ENCODE peak calls at places on chromosomes 5 and 9, in four cellular contexts. C is CD8-positive, alpha-beta T cell; K is WERI-Rb-1; W is tibial nerve. V is an unnamed sample.

GRCh38 chr9:36134761-36135505 is 1.6 kb upstream of the GLIPR2 start:
- DNase-seq in C (no peak), K (no peak), W (no peak), V (no peak)

GRCh38 chr9:91783411-91783810 is 166.6 kb downstream of the ROR2 start:
- DNase-seq in C (no peak), K (no peak), W (no peak), V (no peak)

GRCh38 chr9:75889577-75889976 is 896 bp upstream of the PCSK5 start:
- DNase-seq in C (peak), K (peak), W (no peak), V (peak)

GRCh38 chr5:10595678-10596309 is 31.9 kb downstream of the ANKRD33B start:
- DNase-seq in C (no peak), K (no peak), W (peak), V (peak)

GRCh38 chr5:19733612-19734495 is 254.1 kb downstream of the CDH18 start:
- DNase-seq in C (no peak), K (no peak), W (no peak), V (no peak)

GRCh38 chr5:146588331-146588730 is 72.3 kb upstream of the GPR151 start:
- DNase-seq in C (no peak), K (no peak), W (no peak), V (no peak)

GRCh38 chr9:2267171-2267740 is 252.1 kb downstream of the SMARCA2 start:
- DNase-seq in C (no peak), K (no peak), W (no peak), V (no peak)

GRCh38 chr9:2253814-2254550 is 238.8 kb downstream of the SMARCA2 start:
- DNase-seq in C (no peak), K (no peak), W (no peak), V (no peak)

GRCh38 chr5:134590992-134591659 is 41.5 kb downstream of the SAR1B start:
- DNase-seq in C (no peak), K (peak), W (no peak), V (no peak)

GRCh38 chr5:143209881-143210395 is 193.5 kb downstream of the NR3C1 start:
- DNase-seq in C (no peak), K (no peak), W (no peak), V (no peak)

GRCh38 chr5:61332891-61333350 is 863 bp downstream of the ZSWIM6 start:
- DNase-seq in C (peak), K (peak), W (no peak), V (peak)

GRCh38 chr9:91795500-91796241 is 154.4 kb downstream of the ROR2 start:
- DNase-seq in C (no peak), K (no peak), W (no peak), V (peak)

GRCh38 chr5:68433921-68434879 is 218.6 kb downstream of the PIK3R1 start:
- DNase-seq in C (peak), K (no peak), W (peak), V (peak)
- H3K4me3 ChIP-seq in C (peak), K (no peak), W (no peak), V (peak)

GRCh38 chr5:119286516-119287488 is 69.0 kb upstream of the TNFAIP8 start:
- DNase-seq in C (no peak), K (no peak), W (no peak), V (no peak)

GRCh38 chr5:119288364-119289047 is 67.3 kb upstream of the TNFAIP8 start:
- DNase-seq in C (no peak), K (no peak), W (no peak), V (no peak)

GRCh38 chr5:119285070-119285916 is 70.5 kb upstream of the TNFAIP8 start:
- DNase-seq in C (no peak), K (no peak), W (no peak), V (no peak)

GRCh38 chr5:119289413-119289812 is 66.4 kb upstream of the TNFAIP8 start:
- DNase-seq in C (no peak), K (peak), W (no peak), V (no peak)

DNA sequence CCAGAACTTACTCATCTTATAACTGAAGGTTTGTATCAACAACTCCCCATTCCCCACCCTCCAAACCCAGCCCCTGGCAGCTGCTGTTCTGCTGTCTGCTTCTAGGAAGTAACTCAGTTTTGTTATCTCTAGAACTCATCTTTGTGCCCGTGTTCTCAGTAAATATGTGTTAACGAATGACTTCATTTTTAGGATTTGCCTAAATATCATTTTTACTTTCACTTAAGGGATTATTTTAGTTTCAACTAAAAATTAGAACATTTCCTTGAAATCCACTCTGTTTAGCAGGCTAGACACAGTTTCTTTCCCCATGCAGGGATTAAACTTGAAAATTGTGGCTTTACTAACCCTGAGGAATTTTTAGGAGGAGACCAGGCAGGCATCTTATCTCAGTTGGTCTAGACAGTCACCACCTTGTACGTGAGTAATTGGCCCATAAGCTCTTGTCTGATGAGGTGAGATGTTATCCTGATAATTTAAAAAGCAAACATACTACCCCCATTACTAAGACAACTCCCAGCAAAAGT is 68.2 kb upstream of the TNFAIP8 start:
- DNase-seq in C (peak), K (no peak), W (no peak), V (peak)
- H3K4me3 ChIP-seq in C (peak), K (no peak), W (no peak), V (peak)

GRCh38 chr5:116358015-116358523 is 216.6 kb downstream of the SEMA6A start:
- DNase-seq in C (no peak), K (no peak), W (no peak), V (no peak)

GRCh38 chr5:116359575-116359974 is 215.0 kb downstream of the SEMA6A start:
- DNase-seq in C (no peak), K (no peak), W (no peak), V (no peak)

GRCh38 chr5:116361171-116361967 is 213.3 kb downstream of the SEMA6A start:
- DNase-seq in C (no peak), K (peak), W (no peak), V (no peak)

GRCh38 chr5:116360008-116360853 is 214.4 kb downstream of the SEMA6A start:
- DNase-seq in C (no peak), K (no peak), W (no peak), V (peak)

GRCh38 chr5:116358911-116359418 is 215.7 kb downstream of the SEMA6A start:
- DNase-seq in C (no peak), K (no peak), W (no peak), V (no peak)
- H3K4me3 ChIP-seq in C (no peak), K (no peak), W (no peak), V (no peak)

GRCh38 chr9:21255538-21256212 is 15.9 kb upstream of the IFNA14 start:
- DNase-seq in C (no peak), K (no peak), W (no peak), V (no peak)
- H3K4me3 ChIP-seq in C (no peak), K (no peak), W (no peak), V (no peak)

DNA sequence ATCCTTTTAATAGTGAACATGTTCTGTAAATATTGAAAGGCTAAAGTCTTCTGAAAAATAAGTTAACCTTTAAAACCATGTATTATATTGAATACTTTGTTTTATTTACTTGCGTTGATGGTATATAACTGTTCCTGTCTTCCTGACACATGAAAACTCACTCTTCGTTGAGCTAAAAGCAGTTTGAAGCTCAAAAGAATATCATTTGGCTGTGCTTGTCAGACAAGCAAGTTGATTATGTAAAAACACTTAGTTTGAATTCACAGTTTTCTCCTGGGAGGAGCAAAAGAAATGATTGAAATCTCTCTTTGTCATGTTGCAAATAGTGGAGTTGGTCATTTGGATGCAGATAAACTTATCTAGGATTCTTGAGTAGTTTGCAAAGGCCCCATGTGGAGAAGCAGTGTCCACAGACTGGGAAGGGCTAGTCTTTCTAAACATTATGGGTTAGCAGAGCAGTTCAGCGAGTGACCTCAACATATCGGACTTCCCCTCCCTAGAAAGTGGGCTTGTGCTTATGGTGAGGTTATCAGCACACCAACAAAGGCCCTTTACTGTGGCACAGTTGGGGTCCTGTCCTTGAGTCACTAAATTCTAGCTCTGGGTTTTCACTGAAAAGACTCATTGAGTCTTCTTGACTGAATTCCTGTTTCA is 290.4 kb downstream of the CSNK1G3 start:
- DNase-seq in C (no peak), K (no peak), W (no peak), V (no peak)
- H3K4me3 ChIP-seq in C (no peak), K (no peak), W (no peak), V (no peak)

GRCh38 chr5:123092696-123093095 is 3.7 kb downstream of the PRDM6 start:
- DNase-seq in C (no peak), K (no peak), W (no peak), V (no peak)
- H3K4me3 ChIP-seq in C (no peak), K (no peak), W (no peak), V (no peak)